ENCODE peak calls at places on chromosomes 3 and 15, in ten cellular contexts. G is IMR-90, P is HFF-Myc, M is endodermal cell, O is GM12865, Q is ovary, K is AG04450, F is hepatocyte, R is fibroblast of lung, W is cardiac fibroblast. E is an unnamed sample.

GRCh38 chr3:47867451-47868017 is 64.6 kb downstream of the DHX30 start:
- DNase-seq in G (no peak), P (no peak), M (peak), O (no peak), Q (no peak), K (no peak), F (no peak), R (no peak), W (no peak), E (no peak)

GRCh38 chr15:63422891-63423290 is 41.2 kb upstream of the CA12 start:
- DNase-seq in G (no peak), P (no peak), M (no peak), O (no peak), Q (no peak), K (no peak), F (no peak), R (no peak), W (no peak), E (no peak)

GRCh38 chr3:3665546-3665945 is 133.7 kb upstream of the LRRN1 start:
- DNase-seq in G (no peak), P (no peak), M (no peak), O (no peak), Q (no peak), K (no peak), F (no peak), R (no peak), W (no peak), E (no peak)

GRCh38 chr3:45915518-45916231 is 27.6 kb upstream of the CXCR6 start:
- DNase-seq in G (peak), P (peak), M (peak), O (peak), Q (no peak), K (peak), F (peak), R (peak), W (peak), E (no peak)

GRCh38 chr15:89442671-89443307 is 53.6 kb downstream of the RHCG start:
- DNase-seq in G (peak), P (no peak), M (peak), O (peak), Q (no peak), K (no peak), F (peak), R (peak), W (peak), E (no peak)

GRCh38 chr3:132543016-132543739 is 53.9 kb upstream of the ACKR4 start:
- DNase-seq in G (peak), P (peak), M (no peak), O (no peak), Q (no peak), K (peak), F (peak), R (peak), W (peak), E (no peak)

GRCh38 chr3:38526792-38527191 is 30.7 kb downstream of the EXOG start:
- DNase-seq in G (no peak), P (no peak), M (no peak), O (no peak), Q (no peak), K (no peak), F (no peak), R (no peak), W (no peak), E (no peak)

GRCh38 chr3:14432996-14433572 is 30.7 kb downstream of the SLC6A6 start:
- DNase-seq in G (no peak), P (no peak), M (no peak), O (peak), Q (no peak), K (no peak), F (no peak), R (no peak), W (no peak), E (no peak)

GRCh38 chr3:102179321-102180290 is 255.2 kb upstream of the ZPLD1 start:
- DNase-seq in G (peak), P (no peak), M (no peak), O (peak), Q (no peak), K (no peak), F (no peak), R (peak), W (peak), E (no peak)

GRCh38 chr3:121995190-121996137 is 26.6 kb downstream of the ILDR1 start:
- DNase-seq in G (peak), P (peak), M (peak), O (peak), Q (no peak), K (peak), F (peak), R (peak), W (peak), E (peak)

GRCh38 chr3:54138937-54139547 is 16.7 kb downstream of the CACNA2D3 start:
- DNase-seq in G (no peak), P (no peak), M (no peak), O (no peak), Q (no peak), K (no peak), F (peak), R (no peak), W (no peak), E (no peak)

GRCh38 chr3:149610351-149611105 is 47.3 kb downstream of the WWTR1 start:
- DNase-seq in G (peak), P (no peak), M (no peak), O (no peak), Q (no peak), K (no peak), F (peak), R (peak), W (no peak), E (no peak)

GRCh38 chr3:120052225-120052624 is 42.0 kb downstream of the GSK3B start:
- DNase-seq in G (no peak), P (no peak), M (no peak), O (peak), Q (no peak), K (no peak), F (no peak), R (no peak), W (no peak), E (no peak)
- H3K4me3 ChIP-seq in G (no peak), P (no peak), M (no peak), O (no peak), Q (no peak), K (no peak), F (no peak), R (no peak), W (no peak), E (no peak)

GRCh38 chr3:69425249-69425648 is 39.4 kb upstream of the FRMD4B start:
- DNase-seq in G (peak), P (no peak), M (peak), O (peak), Q (no peak), K (no peak), F (peak), R (peak), W (peak), E (no peak)
- TF ChIP-seq CTCF in G (peak), P (peak), M (peak), O (peak), Q (peak), K (peak), F (peak), R (peak), W (peak), E (peak)

DNA sequence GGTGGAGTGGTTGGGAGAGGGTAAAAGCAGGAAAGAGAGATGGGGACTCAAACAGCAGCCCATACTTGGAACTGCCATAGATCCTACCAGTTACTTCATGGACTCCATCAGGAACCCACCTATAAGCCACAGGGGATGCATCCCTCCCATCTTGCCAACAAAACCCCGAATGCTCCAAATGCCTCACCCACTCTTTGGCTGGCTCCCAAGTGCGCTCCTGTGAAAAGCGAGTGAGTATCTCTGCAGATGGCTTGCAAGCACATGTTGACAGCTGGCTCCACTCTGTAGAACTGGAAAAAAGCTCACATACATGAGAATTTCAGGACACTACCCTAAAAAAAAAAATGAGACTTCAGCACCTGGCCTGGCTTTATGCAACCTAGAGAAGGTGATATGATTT is 151.0 kb downstream of the UBE3A start:
- DNase-seq in G (no peak), P (no peak), M (no peak), O (no peak), Q (no peak), K (no peak), F (no peak), R (no peak), W (no peak), E (no peak)
- H3K4me3 ChIP-seq in G (no peak), P (no peak), M (no peak), O (no peak), Q (no peak), K (no peak), F (no peak), R (no peak), W (no peak), E (no peak)

DNA sequence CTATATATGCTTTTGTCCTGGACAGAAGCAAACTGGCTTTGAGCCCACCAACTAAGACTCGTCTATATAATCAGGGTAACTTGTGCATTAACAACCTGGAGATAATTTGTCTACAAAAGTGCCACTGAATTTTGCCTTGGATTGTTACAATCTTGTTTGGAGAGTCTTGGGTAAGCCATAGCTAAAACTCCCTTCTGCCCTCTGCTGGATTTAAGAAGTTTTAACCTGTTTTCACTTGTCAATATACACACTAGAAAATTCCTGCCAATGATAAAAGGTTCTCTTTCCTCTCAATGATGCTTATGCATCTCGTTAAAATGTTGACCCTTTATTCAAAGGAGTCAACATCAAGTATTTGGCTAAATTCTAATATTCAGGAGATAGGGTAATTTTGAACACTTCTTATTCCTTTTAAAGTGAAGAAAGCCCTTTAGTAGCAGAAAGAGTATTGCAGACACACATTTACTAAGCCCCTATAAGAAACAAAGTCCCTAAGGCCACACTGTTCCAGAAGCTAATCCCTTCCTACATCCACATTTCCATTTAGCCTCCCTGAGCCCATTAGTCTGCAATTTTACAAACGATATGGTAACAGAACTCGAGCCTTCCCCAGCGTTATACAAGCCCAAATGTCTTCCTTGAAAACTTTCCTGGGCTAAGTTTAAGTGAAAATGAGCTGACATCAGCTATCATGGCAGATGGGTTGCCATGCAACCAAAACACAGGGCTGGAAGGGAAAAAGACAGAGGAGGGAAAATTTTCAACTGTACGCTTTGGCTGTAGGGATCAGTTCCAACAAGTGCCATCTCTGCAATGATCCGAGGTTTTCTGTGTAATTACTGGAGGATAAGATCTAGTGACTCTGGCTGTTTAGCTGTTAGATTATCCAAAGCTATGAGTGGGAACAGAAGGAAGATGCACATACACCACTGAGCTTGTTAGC is 75.9 kb upstream of the FGF12 start:
- DNase-seq in G (peak), P (no peak), M (no peak), O (peak), Q (no peak), K (peak), F (peak), R (peak), W (peak), E (no peak)
- TF ChIP-seq CTCF in G (peak), P (peak), M (peak), O (peak), Q (peak), K (peak), F (peak), R (peak), W (peak), E (peak)

GRCh38 chr3:142448424-142448823 is 587 bp upstream of the XRN1 start:
- DNase-seq in G (peak), P (no peak), M (no peak), O (no peak), Q (no peak), K (no peak), F (no peak), R (no peak), W (no peak), E (no peak)

GRCh38 chr3:142447308-142447851 is 457 bp downstream of the XRN1 start:
- DNase-seq in G (peak), P (peak), M (peak), O (peak), Q (peak), K (no peak), F (peak), R (peak), W (peak), E (peak)

GRCh38 chr3:142444343-142444742 is 3.5 kb downstream of the XRN1 start:
- DNase-seq in G (no peak), P (no peak), M (no peak), O (no peak), Q (no peak), K (no peak), F (no peak), R (no peak), W (no peak), E (no peak)

GRCh38 chr3:142447852-142448315 is at the start of gene XRN1:
- DNase-seq in G (peak), P (peak), M (peak), O (peak), Q (peak), K (peak), F (peak), R (peak), W (peak), E (peak)

GRCh38 chr3:142445816-142446254 is 2.0 kb downstream of the XRN1 start:
- DNase-seq in G (peak), P (no peak), M (no peak), O (peak), Q (no peak), K (no peak), F (peak), R (peak), W (peak), E (no peak)
- H3K4me3 ChIP-seq in G (no peak), P (peak), M (peak), O (peak), Q (peak), K (peak), F (peak), R (peak), W (no peak), E (no peak)

E was measured in heart left ventricle.